ENCODE peak calls at places on chromosomes 4 and X, in nine cellular contexts. One of them, this sample, is unnamed.

GRCh38 chr4:13248621-13249298 is 235.4 kb downstream of the RAB28 start:
- DNase-seq in foreskin fibroblast: no peak
- DNase-seq in EL: peak
- DNase-seq in GM12865: no peak
- DNase-seq in AG04450: no peak
- DNase-seq in stimulated activated CD4-positive, alpha-beta T cell treated with anti-CD3 and anti-CD28 coated beads, Interleukin-1b, Interleukin-23, amount 100 ng/mL, for 4 hours: no peak
- DNase-seq in A673: peak
- DNase-seq in astrocyte: peak
- DNase-seq in adipocyte: no peak
- DNase-seq in this sample: no peak

GRCh38 chr4:151415978-151416377 is 7.0 kb downstream of the FHIP1A start:
- DNase-seq in foreskin fibroblast: no peak
- DNase-seq in EL: peak
- DNase-seq in GM12865: no peak
- DNase-seq in AG04450: no peak
- DNase-seq in stimulated activated CD4-positive, alpha-beta T cell treated with anti-CD3 and anti-CD28 coated beads, Interleukin-1b, Interleukin-23, amount 100 ng/mL, for 4 hours: no peak
- DNase-seq in A673: no peak
- DNase-seq in astrocyte: peak
- DNase-seq in adipocyte: peak
- DNase-seq in this sample: no peak

GRCh38 chr4:23920716-23921446 is 31.0 kb upstream of the PPARGC1A start:
- DNase-seq in foreskin fibroblast: no peak
- DNase-seq in EL: no peak
- DNase-seq in GM12865: no peak
- DNase-seq in AG04450: no peak
- DNase-seq in stimulated activated CD4-positive, alpha-beta T cell treated with anti-CD3 and anti-CD28 coated beads, Interleukin-1b, Interleukin-23, amount 100 ng/mL, for 4 hours: no peak
- DNase-seq in A673: no peak
- DNase-seq in astrocyte: no peak
- DNase-seq in adipocyte: no peak
- DNase-seq in this sample: no peak

GRCh38 chr4:3253808-3254207 is 4.8 kb downstream of the MSANTD1 start:
- DNase-seq in foreskin fibroblast: no peak
- DNase-seq in EL: no peak
- DNase-seq in GM12865: no peak
- DNase-seq in AG04450: no peak
- DNase-seq in stimulated activated CD4-positive, alpha-beta T cell treated with anti-CD3 and anti-CD28 coated beads, Interleukin-1b, Interleukin-23, amount 100 ng/mL, for 4 hours: no peak
- DNase-seq in A673: no peak
- DNase-seq in astrocyte: no peak
- DNase-seq in adipocyte: no peak
- DNase-seq in this sample: no peak

GRCh38 chrX:154542723-154543424 is 3.8 kb downstream of the G6PD start:
- DNase-seq in foreskin fibroblast: no peak
- DNase-seq in EL: no peak
- DNase-seq in GM12865: no peak
- DNase-seq in AG04450: no peak
- DNase-seq in stimulated activated CD4-positive, alpha-beta T cell treated with anti-CD3 and anti-CD28 coated beads, Interleukin-1b, Interleukin-23, amount 100 ng/mL, for 4 hours: no peak
- DNase-seq in A673: no peak
- DNase-seq in astrocyte: no peak
- DNase-seq in adipocyte: no peak
- DNase-seq in this sample: peak

GRCh38 chrX:96692454-96692853 is 7.8 kb downstream of the DIAPH2 start:
- DNase-seq in foreskin fibroblast: no peak
- DNase-seq in EL: no peak
- DNase-seq in GM12865: no peak
- DNase-seq in AG04450: no peak
- DNase-seq in stimulated activated CD4-positive, alpha-beta T cell treated with anti-CD3 and anti-CD28 coated beads, Interleukin-1b, Interleukin-23, amount 100 ng/mL, for 4 hours: no peak
- DNase-seq in A673: no peak
- DNase-seq in astrocyte: no peak
- DNase-seq in adipocyte: peak
- DNase-seq in this sample: no peak

GRCh38 chr4:10981611-10982010 is 297.0 kb upstream of the CLNK start:
- DNase-seq in foreskin fibroblast: no peak
- DNase-seq in EL: no peak
- DNase-seq in GM12865: no peak
- DNase-seq in AG04450: no peak
- DNase-seq in stimulated activated CD4-positive, alpha-beta T cell treated with anti-CD3 and anti-CD28 coated beads, Interleukin-1b, Interleukin-23, amount 100 ng/mL, for 4 hours: no peak
- DNase-seq in A673: no peak
- DNase-seq in astrocyte: no peak
- DNase-seq in adipocyte: no peak
- DNase-seq in this sample: no peak

GRCh38 chrX:8679572-8679971 is 52.4 kb downstream of the ANOS1 start:
- DNase-seq in foreskin fibroblast: no peak
- DNase-seq in EL: no peak
- DNase-seq in GM12865: no peak
- DNase-seq in AG04450: no peak
- DNase-seq in stimulated activated CD4-positive, alpha-beta T cell treated with anti-CD3 and anti-CD28 coated beads, Interleukin-1b, Interleukin-23, amount 100 ng/mL, for 4 hours: no peak
- DNase-seq in A673: no peak
- DNase-seq in astrocyte: no peak
- DNase-seq in adipocyte: no peak
- DNase-seq in this sample: no peak

GRCh38 chrX:12825801-12826200 is 34.6 kb downstream of the PRPS2 start:
- DNase-seq in foreskin fibroblast: peak
- DNase-seq in EL: peak
- DNase-seq in GM12865: no peak
- DNase-seq in AG04450: no peak
- DNase-seq in stimulated activated CD4-positive, alpha-beta T cell treated with anti-CD3 and anti-CD28 coated beads, Interleukin-1b, Interleukin-23, amount 100 ng/mL, for 4 hours: no peak
- DNase-seq in A673: no peak
- DNase-seq in astrocyte: peak
- DNase-seq in adipocyte: no peak
- DNase-seq in this sample: no peak

GRCh38 chr4:39555472-39555871 is 28.2 kb upstream of the UGDH start:
- DNase-seq in foreskin fibroblast: no peak
- DNase-seq in EL: no peak
- DNase-seq in GM12865: no peak
- DNase-seq in AG04450: no peak
- DNase-seq in stimulated activated CD4-positive, alpha-beta T cell treated with anti-CD3 and anti-CD28 coated beads, Interleukin-1b, Interleukin-23, amount 100 ng/mL, for 4 hours: no peak
- DNase-seq in A673: no peak
- DNase-seq in astrocyte: no peak
- DNase-seq in adipocyte: no peak
- DNase-seq in this sample: no peak

GRCh38 chrX:136259543-136259942 is 8.3 kb upstream of the MAP7D3 start:
- DNase-seq in foreskin fibroblast: no peak
- DNase-seq in EL: peak
- DNase-seq in GM12865: no peak
- DNase-seq in AG04450: no peak
- DNase-seq in stimulated activated CD4-positive, alpha-beta T cell treated with anti-CD3 and anti-CD28 coated beads, Interleukin-1b, Interleukin-23, amount 100 ng/mL, for 4 hours: no peak
- DNase-seq in A673: no peak
- DNase-seq in astrocyte: peak
- DNase-seq in adipocyte: peak
- DNase-seq in this sample: no peak

GRCh38 chrX:153817291-153817690 is 13.1 kb downstream of the PDZD4 start:
- DNase-seq in foreskin fibroblast: no peak
- DNase-seq in EL: no peak
- DNase-seq in GM12865: no peak
- DNase-seq in AG04450: no peak
- DNase-seq in stimulated activated CD4-positive, alpha-beta T cell treated with anti-CD3 and anti-CD28 coated beads, Interleukin-1b, Interleukin-23, amount 100 ng/mL, for 4 hours: no peak
- DNase-seq in A673: no peak
- DNase-seq in astrocyte: no peak
- DNase-seq in adipocyte: no peak
- DNase-seq in this sample: no peak

GRCh38 chr4:48490680-48491513 is 845 bp downstream of the ZAR1 start:
- DNase-seq in foreskin fibroblast: no peak
- DNase-seq in EL: no peak
- DNase-seq in GM12865: no peak
- DNase-seq in AG04450: no peak
- DNase-seq in stimulated activated CD4-positive, alpha-beta T cell treated with anti-CD3 and anti-CD28 coated beads, Interleukin-1b, Interleukin-23, amount 100 ng/mL, for 4 hours: no peak
- DNase-seq in A673: no peak
- DNase-seq in astrocyte: no peak
- DNase-seq in adipocyte: no peak
- DNase-seq in this sample: no peak

GRCh38 chrX:107935200-107935599 is 47.0 kb downstream of the TEX13B start:
- DNase-seq in foreskin fibroblast: peak
- DNase-seq in EL: peak
- DNase-seq in GM12865: no peak
- DNase-seq in AG04450: no peak
- DNase-seq in stimulated activated CD4-positive, alpha-beta T cell treated with anti-CD3 and anti-CD28 coated beads, Interleukin-1b, Interleukin-23, amount 100 ng/mL, for 4 hours: no peak
- DNase-seq in A673: peak
- DNase-seq in astrocyte: peak
- DNase-seq in adipocyte: peak
- DNase-seq in this sample: no peak

GRCh38 chrX:101774340-101774739 is 114.7 kb upstream of the ARMCX2 start:
- DNase-seq in foreskin fibroblast: no peak
- DNase-seq in EL: no peak
- DNase-seq in GM12865: peak
- DNase-seq in AG04450: no peak
- DNase-seq in stimulated activated CD4-positive, alpha-beta T cell treated with anti-CD3 and anti-CD28 coated beads, Interleukin-1b, Interleukin-23, amount 100 ng/mL, for 4 hours: no peak
- DNase-seq in A673: no peak
- DNase-seq in astrocyte: no peak
- DNase-seq in adipocyte: no peak
- DNase-seq in this sample: no peak

GRCh38 chrX:13126785-13127184 is 82.4 kb upstream of the FAM9C start:
- DNase-seq in foreskin fibroblast: no peak
- DNase-seq in EL: no peak
- DNase-seq in GM12865: no peak
- DNase-seq in AG04450: no peak
- DNase-seq in stimulated activated CD4-positive, alpha-beta T cell treated with anti-CD3 and anti-CD28 coated beads, Interleukin-1b, Interleukin-23, amount 100 ng/mL, for 4 hours: no peak
- DNase-seq in A673: no peak
- DNase-seq in astrocyte: peak
- DNase-seq in adipocyte: no peak
- DNase-seq in this sample: no peak

GRCh38 chr4:55475394-55476243 is 71.1 kb downstream of the CLOCK start:
- DNase-seq in foreskin fibroblast: peak
- DNase-seq in EL: peak
- DNase-seq in GM12865: peak
- DNase-seq in AG04450: peak
- DNase-seq in stimulated activated CD4-positive, alpha-beta T cell treated with anti-CD3 and anti-CD28 coated beads, Interleukin-1b, Interleukin-23, amount 100 ng/mL, for 4 hours: no peak
- DNase-seq in A673: no peak
- DNase-seq in astrocyte: peak
- DNase-seq in adipocyte: peak
- DNase-seq in this sample: no peak

GRCh38 chr4:165631912-165632311 is 241.1 kb upstream of the TLL1 start:
- DNase-seq in foreskin fibroblast: no peak
- DNase-seq in EL: no peak
- DNase-seq in GM12865: no peak
- DNase-seq in AG04450: no peak
- DNase-seq in stimulated activated CD4-positive, alpha-beta T cell treated with anti-CD3 and anti-CD28 coated beads, Interleukin-1b, Interleukin-23, amount 100 ng/mL, for 4 hours: no peak
- DNase-seq in A673: no peak
- DNase-seq in astrocyte: no peak
- DNase-seq in adipocyte: no peak
- DNase-seq in this sample: no peak

GRCh38 chrX:9921407-9921806 is 45.8 kb upstream of the CLDN34 start:
- DNase-seq in foreskin fibroblast: no peak
- DNase-seq in EL: no peak
- DNase-seq in GM12865: no peak
- DNase-seq in AG04450: no peak
- DNase-seq in stimulated activated CD4-positive, alpha-beta T cell treated with anti-CD3 and anti-CD28 coated beads, Interleukin-1b, Interleukin-23, amount 100 ng/mL, for 4 hours: no peak
- DNase-seq in A673: no peak
- DNase-seq in astrocyte: no peak
- DNase-seq in adipocyte: no peak
- DNase-seq in this sample: no peak

GRCh38 chrX:75784689-75785491 is at the start of gene MAGEE2:
- DNase-seq in foreskin fibroblast: no peak
- DNase-seq in EL: no peak
- DNase-seq in GM12865: no peak
- DNase-seq in AG04450: no peak
- DNase-seq in stimulated activated CD4-positive, alpha-beta T cell treated with anti-CD3 and anti-CD28 coated beads, Interleukin-1b, Interleukin-23, amount 100 ng/mL, for 4 hours: no peak
- DNase-seq in A673: no peak
- DNase-seq in astrocyte: no peak
- DNase-seq in adipocyte: no peak
- DNase-seq in this sample: peak

GRCh38 chrX:24184018-24184417 is 34.5 kb downstream of the ZFX start:
- DNase-seq in foreskin fibroblast: no peak
- DNase-seq in EL: no peak
- DNase-seq in GM12865: no peak
- DNase-seq in AG04450: no peak
- DNase-seq in stimulated activated CD4-positive, alpha-beta T cell treated with anti-CD3 and anti-CD28 coated beads, Interleukin-1b, Interleukin-23, amount 100 ng/mL, for 4 hours: no peak
- DNase-seq in A673: no peak
- DNase-seq in astrocyte: no peak
- DNase-seq in adipocyte: no peak
- DNase-seq in this sample: no peak

GRCh38 chr4:128282516-128282915 is 5.1 kb downstream of the PGRMC2 start:
- DNase-seq in foreskin fibroblast: no peak
- DNase-seq in EL: no peak
- DNase-seq in GM12865: no peak
- DNase-seq in AG04450: no peak
- DNase-seq in stimulated activated CD4-positive, alpha-beta T cell treated with anti-CD3 and anti-CD28 coated beads, Interleukin-1b, Interleukin-23, amount 100 ng/mL, for 4 hours: no peak
- DNase-seq in A673: no peak
- DNase-seq in astrocyte: no peak
- DNase-seq in adipocyte: no peak
- DNase-seq in this sample: no peak

GRCh38 chr4:102867278-102868152 is 1.3 kb upstream of the CISD2 start:
- DNase-seq in foreskin fibroblast: no peak
- DNase-seq in EL: no peak
- DNase-seq in GM12865: peak
- DNase-seq in AG04450: no peak
- DNase-seq in stimulated activated CD4-positive, alpha-beta T cell treated with anti-CD3 and anti-CD28 coated beads, Interleukin-1b, Interleukin-23, amount 100 ng/mL, for 4 hours: no peak
- DNase-seq in A673: no peak
- DNase-seq in astrocyte: no peak
- DNase-seq in adipocyte: no peak
- DNase-seq in this sample: no peak

GRCh38 chrX:153924149-153924861 is 1.8 kb downstream of the ARHGAP4 start:
- DNase-seq in foreskin fibroblast: peak
- DNase-seq in EL: peak
- DNase-seq in GM12865: peak
- DNase-seq in AG04450: no peak
- DNase-seq in stimulated activated CD4-positive, alpha-beta T cell treated with anti-CD3 and anti-CD28 coated beads, Interleukin-1b, Interleukin-23, amount 100 ng/mL, for 4 hours: no peak
- DNase-seq in A673: peak
- DNase-seq in astrocyte: no peak
- DNase-seq in adipocyte: no peak
- DNase-seq in this sample: peak

GRCh38 chr4:146132445-146132844 is 43.1 kb upstream of the LSM6 start:
- DNase-seq in foreskin fibroblast: no peak
- DNase-seq in EL: peak
- DNase-seq in GM12865: peak
- DNase-seq in AG04450: no peak
- DNase-seq in stimulated activated CD4-positive, alpha-beta T cell treated with anti-CD3 and anti-CD28 coated beads, Interleukin-1b, Interleukin-23, amount 100 ng/mL, for 4 hours: no peak
- DNase-seq in A673: no peak
- DNase-seq in astrocyte: no peak
- DNase-seq in adipocyte: no peak
- DNase-seq in this sample: no peak

This sample was measured in pons.